ENCODE peak calls at places on chromosomes 4 and X, in seven cellular contexts. V is Right ventricle myocardium superior, H is anterior cingulate cortex, U is CMK, W is upper lobe of right lung, B is T-cell, N is COR-L47. L is an unnamed sample.

GRCh38 chrX:154459843-154460242 is 1.8 kb downstream of the PLXNA3 start:
- DNase-seq in V (no peak), H (no peak), U (no peak), W (no peak), B (no peak), N (no peak), L (peak)

GRCh38 chr4:147134536-147135210 is 189.0 kb upstream of the TTC29 start:
- DNase-seq in V (no peak), H (no peak), U (no peak), W (no peak), B (no peak), N (no peak), L (no peak)

GRCh38 chrX:13364230-13364629 is 44.4 kb upstream of the ATXN3L start:
- DNase-seq in V (no peak), H (no peak), U (no peak), W (no peak), B (no peak), N (no peak), L (no peak)

GRCh38 chrX:119222932-119223331 is 13.2 kb upstream of the PGRMC1 start:
- DNase-seq in V (no peak), H (no peak), U (no peak), W (no peak), B (no peak), N (no peak), L (no peak)

GRCh38 chrX:13126785-13127184 is 82.4 kb upstream of the FAM9C start:
- DNase-seq in V (no peak), H (no peak), U (no peak), W (no peak), B (no peak), N (no peak), L (no peak)

GRCh38 chr4:16195209-16195608 is 31.1 kb downstream of the TAPT1 start:
- DNase-seq in V (no peak), H (no peak), U (no peak), W (no peak), B (no peak), N (no peak), L (no peak)

GRCh38 chr4:165537028-165537648 is 158.3 kb downstream of the CPE start:
- DNase-seq in V (no peak), H (no peak), U (peak), W (no peak), B (no peak), N (peak), L (no peak)

GRCh38 chrX:23334536-23334870 is at the start of gene PTCHD1:
- DNase-seq in V (no peak), H (no peak), U (no peak), W (no peak), B (no peak), N (peak), L (no peak)

GRCh38 chr4:155478336-155478825 is 101.6 kb upstream of the MAP9 start:
- DNase-seq in V (no peak), H (no peak), U (no peak), W (no peak), B (no peak), N (no peak), L (no peak)

GRCh38 chr4:39637572-39638357 is 900 bp downstream of the SMIM14 start:
- DNase-seq in V (peak), H (peak), U (no peak), W (peak), B (peak), N (no peak), L (no peak)

GRCh38 chr4:42560465-42560864 is 96.4 kb downstream of the ATP8A1 start:
- DNase-seq in V (no peak), H (no peak), U (no peak), W (no peak), B (no peak), N (no peak), L (no peak)

GRCh38 chr4:168832746-168833575 is 177.1 kb downstream of the CBR4 start:
- DNase-seq in V (peak), H (peak), U (no peak), W (peak), B (no peak), N (no peak), L (no peak)

GRCh38 chr4:155900402-155900801 is 3.1 kb upstream of the TDO2 start:
- DNase-seq in V (no peak), H (no peak), U (no peak), W (no peak), B (no peak), N (no peak), L (no peak)

GRCh38 chrX:44422631-44423030 is 79.2 kb upstream of the EFHC2 start:
- DNase-seq in V (no peak), H (no peak), U (no peak), W (no peak), B (no peak), N (no peak), L (no peak)

GRCh38 chrX:65034292-65034640 is 58.0 kb upstream of the ZC4H2 start:
- DNase-seq in V (no peak), H (no peak), U (no peak), W (no peak), B (no peak), N (no peak), L (no peak)

GRCh38 chrX:45843518-45843917 is 642.8 kb upstream of the DIPK2B start:
- DNase-seq in V (no peak), H (no peak), U (no peak), W (no peak), B (no peak), N (no peak), L (no peak)

GRCh38 chr4:147760176-147760575 is 28.3 kb downstream of the ARHGAP10 start:
- DNase-seq in V (no peak), H (no peak), U (no peak), W (no peak), B (no peak), N (no peak), L (no peak)

GRCh38 chrX:30224541-30224940 is 5.9 kb upstream of the MAGEB3 start:
- DNase-seq in V (no peak), H (no peak), U (no peak), W (no peak), B (no peak), N (no peak), L (no peak)

GRCh38 chrX:74343327-74343969 is 39.5 kb downstream of the ZCCHC13 start:
- DNase-seq in V (no peak), H (no peak), U (peak), W (no peak), B (no peak), N (no peak), L (no peak)

GRCh38 chr4:150972592-150972991 is 42.5 kb downstream of the LRBA start:
- DNase-seq in V (no peak), H (no peak), U (no peak), W (no peak), B (no peak), N (no peak), L (no peak)

GRCh38 chr4:40736910-40737309 is 12.8 kb upstream of the NSUN7 start:
- DNase-seq in V (no peak), H (no peak), U (no peak), W (no peak), B (no peak), N (peak), L (peak)

GRCh38 chrX:35166023-35166422 is 223.4 kb downstream of the FAM47B start:
- DNase-seq in V (no peak), H (no peak), U (no peak), W (no peak), B (no peak), N (no peak), L (no peak)

GRCh38 chrX:45803383-45803921 is 602.8 kb upstream of the DIPK2B start:
- DNase-seq in V (no peak), H (no peak), U (no peak), W (no peak), B (no peak), N (no peak), L (no peak)

GRCh38 chrX:8738588-8739189 is 6.8 kb upstream of the ANOS1 start:
- DNase-seq in V (no peak), H (peak), U (no peak), W (no peak), B (no peak), N (peak), L (no peak)

GRCh38 chr4:152640058-152640921 is 39.5 kb downstream of the TMEM154 start:
- DNase-seq in V (no peak), H (no peak), U (no peak), W (no peak), B (no peak), N (peak), L (no peak)

GRCh38 chr4:82223715-82224114 is 150.1 kb downstream of the HNRNPD start:
- DNase-seq in V (peak), H (peak), U (peak), W (no peak), B (no peak), N (no peak), L (no peak)

GRCh38 chr4:87270144-87270543 is 49.7 kb upstream of the KLHL8 start:
- DNase-seq in V (no peak), H (peak), U (no peak), W (no peak), B (no peak), N (peak), L (no peak)

GRCh38 chrX:121869876-121870477 is 822.6 kb downstream of the GLUD2 start:
- DNase-seq in V (no peak), H (no peak), U (no peak), W (no peak), B (no peak), N (no peak), L (no peak)

GRCh38 chr4:165383757-165384156 is 4.9 kb downstream of the CPE start:
- DNase-seq in V (no peak), H (no peak), U (no peak), W (no peak), B (no peak), N (peak), L (no peak)

GRCh38 chr4:140152760-140153418 is 1.1 kb downstream of the MAML3 start:
- DNase-seq in V (peak), H (peak), U (no peak), W (peak), B (peak), N (peak), L (no peak)

GRCh38 chrX:65643046-65643785 is 24.2 kb upstream of the MSN start:
- DNase-seq in V (no peak), H (no peak), U (no peak), W (no peak), B (no peak), N (no peak), L (no peak)

GRCh38 chr4:38177792-38178665 is 217.8 kb downstream of the PTTG2 start:
- DNase-seq in V (peak), H (no peak), U (no peak), W (peak), B (no peak), N (peak), L (peak)

GRCh38 chrX:357693-358471 is 28.8 kb downstream of the PPP2R3B start:
- DNase-seq in V (peak), H (no peak), U (no peak), W (peak), B (no peak), N (no peak), L (no peak)

GRCh38 chrX:9955506-9955905 is 11.7 kb upstream of the CLDN34 start:
- DNase-seq in V (no peak), H (no peak), U (no peak), W (no peak), B (no peak), N (no peak), L (no peak)

GRCh38 chr4:123484291-123484926 is 87.8 kb downstream of the SPRY1 start:
- DNase-seq in V (no peak), H (no peak), U (no peak), W (no peak), B (no peak), N (peak), L (peak)

GRCh38 chr4:2352729-2353221 is 65.7 kb downstream of the ZFYVE28 start:
- DNase-seq in V (no peak), H (no peak), U (no peak), W (no peak), B (no peak), N (no peak), L (no peak)